ENCODE peak calls at places on chromosomes 11 and 22, in nine cellular contexts. J, D, G, O, Y, W, K, C and V are unnamed samples. For H3K4me1 and H3K9me3, the result is how much of the 10 kb centered on the place peaks cover.

GRCh38 chr22:44248926-44249325 is 63.8 kb downstream of the SHISAL1 start:
- DNase-seq in W (no peak), C (no peak), O (no peak), J (no peak), Y (no peak), G (no peak), K (no peak), D (no peak), V (no peak)

GRCh38 chr11:134615041-134615615 is 203.1 kb upstream of the B3GAT1 start:
- DNase-seq in D (no peak), Y (no peak), C (no peak), G (no peak), K (no peak), J (no peak), W (no peak), O (no peak), V (no peak)

GRCh38 chr11:131914299-131914902 is 544.0 kb downstream of the NTM start:
- DNase-seq in W (no peak), Y (no peak), J (peak), C (no peak), O (no peak), K (no peak), G (no peak), D (no peak), V (no peak)

GRCh38 chr22:21948390-21948789 is 4.3 kb downstream of the PPM1F start:
- DNase-seq in G (no peak), Y (no peak), D (no peak), W (no peak), O (no peak), J (no peak), C (no peak), K (no peak), V (no peak)

GRCh38 chr11:35553831-35554230 is 28.4 kb upstream of the PAMR1 start:
- DNase-seq in D (peak), Y (no peak), C (no peak), O (no peak), G (no peak), J (peak), K (no peak), W (no peak), V (no peak)

GRCh38 chr11:103652013-103652412 is 384.4 kb upstream of the DDI1 start:
- DNase-seq in J (no peak), G (no peak), O (no peak), D (no peak), K (no peak), Y (no peak), W (no peak), C (no peak), V (no peak)

GRCh38 chr11:17791144-17791543 is 56.6 kb downstream of the KCNC1 start:
- DNase-seq in G (no peak), J (peak), W (no peak), D (no peak), K (no peak), Y (no peak), C (no peak), O (no peak), V (no peak)

GRCh38 chr22:42786606-42787356 is 66.1 kb upstream of the A4GALT start:
- DNase-seq in D (no peak), K (no peak), W (no peak), Y (no peak), O (no peak), J (no peak), C (no peak), G (no peak), V (no peak)

GRCh38 chr11:9459573-9460321 is 1.1 kb upstream of the ZNF143 start:
- DNase-seq in J (peak), Y (peak), D (peak), C (no peak), G (no peak), O (peak), K (no peak), W (peak), V (no peak)

GRCh38 chr11:110098645-110099044 is 5.5 kb downstream of the ZC3H12C start:
- DNase-seq in C (no peak), G (no peak), K (no peak), Y (no peak), J (no peak), W (no peak), D (no peak), O (no peak), V (no peak)

GRCh38 chr11:17423533-17424310 is 35.3 kb upstream of the KCNJ11 start:
- DNase-seq in O (peak), W (no peak), G (no peak), D (peak), K (no peak), J (no peak), C (no peak), Y (no peak), V (no peak)

GRCh38 chr11:16993495-16993894 is 20.7 kb downstream of the PLEKHA7 start:
- DNase-seq in W (no peak), Y (no peak), G (no peak), C (no peak), J (no peak), K (no peak), D (no peak), O (no peak), V (no peak)

DNA sequence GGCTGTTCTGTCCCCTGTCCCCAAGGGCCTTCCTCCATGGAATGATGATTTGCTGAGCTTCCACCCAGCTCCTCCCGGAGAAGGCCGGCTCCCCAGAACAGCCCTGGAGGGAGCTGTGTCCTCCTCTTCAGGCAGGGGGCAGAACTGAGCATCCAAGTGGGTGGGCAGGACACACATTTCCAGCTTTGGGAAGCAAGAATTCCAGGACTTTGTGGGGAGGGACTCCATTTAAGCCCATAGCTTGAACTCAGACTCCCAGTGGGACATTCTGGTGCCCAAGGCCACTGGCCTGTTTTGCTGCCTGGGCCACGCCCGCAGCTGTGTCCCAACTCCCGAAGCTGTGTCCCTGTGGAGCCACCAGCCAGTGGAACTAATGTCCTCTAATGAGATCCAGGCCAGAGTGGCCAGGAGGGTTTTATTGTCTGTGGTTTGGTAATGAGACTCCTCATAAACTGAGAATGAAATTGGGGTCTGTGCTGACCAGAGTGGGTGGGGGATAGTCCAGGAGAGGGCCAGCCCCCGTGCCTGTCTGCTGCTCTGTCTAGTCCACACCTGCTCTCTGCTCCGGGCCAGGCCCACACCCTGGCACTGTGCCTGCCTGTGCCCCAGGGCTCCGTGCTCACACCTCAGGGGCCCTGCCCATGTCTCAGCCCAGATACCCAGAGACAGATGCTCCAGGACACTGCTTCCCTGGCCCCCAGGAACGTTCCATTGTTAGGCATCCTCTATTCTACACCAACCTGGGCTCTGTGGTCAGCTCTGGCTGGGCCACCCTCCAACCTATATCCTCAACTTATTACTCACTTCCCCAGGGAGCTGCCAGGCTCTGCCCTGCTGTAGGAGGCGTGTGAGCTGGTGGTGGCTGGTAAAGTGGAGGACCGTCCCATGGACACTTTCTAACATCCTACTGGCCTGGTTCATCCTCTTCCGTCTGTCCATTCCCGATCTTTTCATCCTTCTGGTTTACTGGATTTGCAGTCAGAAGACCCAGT is 7.6 kb downstream of the NECTIN1 start:
- DNase-seq in O (no peak), K (peak), W (no peak), D (peak), G (no peak), Y (peak), C (peak), J (peak), V (no peak)
- H3K4me1 ChIP-seq in O (under half), K (under half), W (under half), D (under half), G (under half), Y (under half), C (under half), J (under half), V (under half)

GRCh38 chr22:47388778-47389177 is 626.3 kb downstream of the TBC1D22A start:
- DNase-seq in J (no peak), C (no peak), Y (no peak), D (no peak), G (no peak), K (no peak), O (no peak), W (no peak), V (no peak)

GRCh38 chr22:47390026-47390970 is 627.8 kb downstream of the TBC1D22A start:
- DNase-seq in O (no peak), G (no peak), Y (no peak), J (no peak), W (no peak), C (no peak), D (no peak), K (no peak), V (no peak)

GRCh38 chr22:47386812-47387510 is 624.5 kb downstream of the TBC1D22A start:
- DNase-seq in J (no peak), W (no peak), Y (no peak), G (no peak), O (no peak), C (no peak), K (no peak), D (no peak), V (peak)

GRCh38 chr22:47389201-47389600 is 626.8 kb downstream of the TBC1D22A start:
- DNase-seq in J (no peak), W (no peak), C (no peak), Y (no peak), O (no peak), K (no peak), D (no peak), G (no peak), V (peak)

GRCh38 chr22:47388331-47388730 is 625.9 kb downstream of the TBC1D22A start:
- DNase-seq in J (no peak), O (no peak), D (no peak), C (no peak), Y (no peak), W (no peak), K (no peak), G (no peak), V (no peak)
- H3K9me3 ChIP-seq in J (under half), O (under half), D (under half), C (under half), Y (under half), W (under half), K (under half), G (under half), V (under half)

GRCh38 chr22:47805394-47805935 is 1043.0 kb downstream of the TBC1D22A start:
- DNase-seq in J (no peak), C (no peak), W (no peak), K (no peak), G (no peak), Y (no peak), D (no peak), O (no peak), V (no peak)
- H3K4me1 ChIP-seq in J (under half), C (under half), W (under half), K (under half), G (under half), Y (under half), D (under half), O (under half), V (under half)

GRCh38 chr22:48697223-48697622 is 1130.5 kb downstream of the BRD1 start:
- DNase-seq in O (no peak), K (no peak), J (no peak), G (no peak), Y (no peak), D (no peak), W (no peak), C (no peak), V (no peak)
- H3K9me3 ChIP-seq in O (under half), K (under half), J (under half), G (under half), Y (under half), D (under half), W (under half), C (under half), V (under half)

GRCh38 chr22:45581549-45582080 is 78.9 kb downstream of the FBLN1 start:
- DNase-seq in W (no peak), Y (no peak), J (no peak), K (no peak), O (no peak), D (no peak), G (no peak), C (peak), V (no peak)

GRCh38 chr22:45579306-45579705 is 76.6 kb downstream of the FBLN1 start:
- DNase-seq in D (no peak), K (no peak), C (peak), Y (no peak), J (no peak), G (no peak), O (no peak), W (no peak), V (no peak)

GRCh38 chr22:45579806-45580702 is 77.4 kb downstream of the FBLN1 start:
- DNase-seq in Y (no peak), G (no peak), W (no peak), J (no peak), K (no peak), C (peak), D (no peak), O (no peak), V (no peak)

GRCh38 chr22:45582236-45582954 is 79.7 kb downstream of the FBLN1 start:
- DNase-seq in O (no peak), W (no peak), K (no peak), D (no peak), G (no peak), J (no peak), C (peak), Y (no peak), V (no peak)

GRCh38 chr22:45580703-45581381 is 78.2 kb downstream of the FBLN1 start:
- DNase-seq in C (peak), D (no peak), G (no peak), Y (no peak), O (no peak), J (no peak), K (no peak), W (no peak), V (no peak)
- H3K4me1 ChIP-seq in C (under half), D (half or more), G (under half), Y (under half), O (under half), J (under half), K (under half), W (under half), V (under half)

GRCh38 chr11:3375552-3375951 is 3.4 kb downstream of the ZNF195 start:
- DNase-seq in K (no peak), Y (no peak), D (no peak), W (no peak), O (no peak), J (peak), G (no peak), C (no peak), V (no peak)
- H3K9me3 ChIP-seq in K (under half), Y (under half), D (half or more), W (under half), O (under half), J (under half), G (under half), C (under half), V (under half)

DNA sequence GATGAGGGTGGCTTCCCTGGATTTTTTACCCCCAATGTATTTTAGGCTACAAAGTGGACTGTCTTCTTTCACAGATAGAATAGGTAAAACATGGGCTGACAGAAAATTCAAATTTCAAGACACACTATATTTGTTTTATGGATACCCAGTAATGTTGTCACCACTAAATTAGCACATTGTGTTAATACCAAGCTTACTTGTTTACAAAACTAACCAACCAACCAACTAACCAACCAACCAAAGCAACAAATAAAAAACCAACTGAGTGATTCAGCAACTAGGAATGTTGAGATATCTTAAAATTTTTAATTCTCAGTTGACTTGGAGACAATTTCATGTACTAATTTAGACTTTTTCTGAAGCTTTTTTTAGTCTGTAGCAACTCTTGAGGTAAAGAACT is 69.3 kb upstream of the CTSC start:
- DNase-seq in D (no peak), G (no peak), C (no peak), J (no peak), Y (no peak), O (no peak), K (no peak), W (no peak), V (no peak)
- H3K4me1 ChIP-seq in D (under half), G (under half), C (under half), J (under half), Y (under half), O (under half), K (under half), W (under half), V (under half)

GRCh38 chr22:27381552-27381951 is 420.0 kb downstream of the MN1 start:
- DNase-seq in D (no peak), W (no peak), Y (no peak), O (no peak), G (no peak), J (no peak), K (no peak), C (no peak), V (no peak)
- H3K9me3 ChIP-seq in D (under half), W (under half), Y (under half), O (under half), G (under half), J (under half), K (under half), C (under half), V (under half)